ENCODE peak calls at places on chromosomes 6 and 20, in six cellular contexts. K, R, D, M, F and B are unnamed samples.

GRCh38 chr6:98487612-98488011 is 346.8 kb upstream of the POU3F2 start:
- DNase-seq in K (no peak), R (no peak), D (no peak), M (no peak), F (no peak), B (no peak)

GRCh38 chr6:958531-958930 is 265.6 kb upstream of the EXOC2 start:
- DNase-seq in K (no peak), R (no peak), D (no peak), M (no peak), F (no peak), B (no peak)

GRCh38 chr6:150605333-150605732 is 5.6 kb downstream of the PLEKHG1 start:
- DNase-seq in K (no peak), R (no peak), D (no peak), M (no peak), F (no peak), B (no peak)

GRCh38 chr6:169989594-169989993 is 238.2 kb downstream of the ERMARD start:
- DNase-seq in K (no peak), R (no peak), D (no peak), M (no peak), F (no peak), B (no peak)

GRCh38 chr20:44051661-44052000 is 135.4 kb downstream of the JPH2 start:
- DNase-seq in K (no peak), R (no peak), D (no peak), M (no peak), F (no peak), B (no peak)

GRCh38 chr6:63899550-63899949 is 263.9 kb downstream of the PHF3 start:
- DNase-seq in K (no peak), R (no peak), D (no peak), M (no peak), F (no peak), B (no peak)

GRCh38 chr20:58711266-58712051 is 18.9 kb downstream of the NPEPL1 start:
- DNase-seq in K (no peak), R (no peak), D (no peak), M (peak; percentile 4), F (no peak), B (no peak)

GRCh38 chr20:58640446-58640845 is 10.6 kb upstream of the STX16 start:
- DNase-seq in K (no peak), R (no peak), D (no peak), M (no peak), F (no peak), B (no peak)

GRCh38 chr20:55678126-55678525 is 327.2 kb downstream of the CBLN4 start:
- DNase-seq in K (no peak), R (no peak), D (no peak), M (peak; percentile 16), F (no peak), B (no peak)

GRCh38 chr6:153131037-153131981 is at the start of gene RGS17:
- DNase-seq in K (peak; percentile 4), R (peak; percentile 28), D (no peak), M (peak; percentile 16), F (no peak), B (no peak)

GRCh38 chr20:58359441-58359840 is 29.6 kb upstream of the VAPB start:
- DNase-seq in K (no peak), R (no peak), D (no peak), M (no peak), F (no peak), B (no peak)

GRCh38 chr6:166618866-166619761 is 7.9 kb downstream of the RPS6KA2 start:
- DNase-seq in K (no peak), R (no peak), D (no peak), M (no peak), F (no peak), B (no peak)

GRCh38 chr6:25962368-25963127 is at the start of gene TRIM38:
- DNase-seq in K (peak; percentile 53), R (peak; percentile 73), D (peak; percentile 54), M (peak; percentile 89), F (peak; percentile 63), B (peak; percentile 85)

GRCh38 chr20:63930971-63931553 is 25.2 kb downstream of the UCKL1 start:
- DNase-seq in K (no peak), R (no peak), D (no peak), M (no peak), F (no peak), B (no peak)

GRCh38 chr6:15255481-15256414 is 9.9 kb downstream of the JARID2 start:
- DNase-seq in K (no peak), R (no peak), D (no peak), M (no peak), F (no peak), B (peak; percentile 82)

GRCh38 chr6:137188855-137189254 is 15.4 kb upstream of the IL22RA2 start:
- DNase-seq in K (no peak), R (no peak), D (peak; percentile 62), M (no peak), F (no peak), B (no peak)